ENCODE peak calls at places on chromosomes 11 and 22, in seven cellular contexts. V is GM12892, I is A549, H is right lobe of liver, Z is HCT116, F is tibial nerve, E is GM12878. P is an unnamed sample.

GRCh38 chr11:103109818-103110388 is 677 bp downstream of the DYNC2H1 start:
- DNase-seq in V (no peak), I (no peak), H (no peak), Z (no peak), F (no peak), E (no peak), P (peak)

GRCh38 chr11:118076754-118077281 is at the start of gene TMPRSS4:
- DNase-seq in V (no peak), I (no peak), H (no peak), Z (peak), F (no peak), E (no peak), P (no peak)

GRCh38 chr11:119361056-119361787 is 14.7 kb upstream of the MFRP start:
- DNase-seq in V (no peak), I (peak), H (peak), Z (peak), F (no peak), E (no peak), P (no peak)

GRCh38 chr11:2440646-2441045 is 3.7 kb downstream of the TRPM5 start:
- DNase-seq in V (no peak), I (no peak), H (peak), Z (no peak), F (no peak), E (no peak), P (no peak)

GRCh38 chr22:21000215-21000986 is 1.5 kb downstream of the THAP7 start:
- DNase-seq in V (no peak), I (no peak), H (no peak), Z (no peak), F (no peak), E (no peak), P (no peak)

GRCh38 chr11:26842458-26842841 is 120.6 kb upstream of the SLC5A12 start:
- DNase-seq in V (no peak), I (no peak), H (no peak), Z (no peak), F (no peak), E (no peak), P (no peak)

GRCh38 chr11:31487848-31488247 is 21.6 kb downstream of the IMMP1L start:
- DNase-seq in V (no peak), I (no peak), H (no peak), Z (peak), F (no peak), E (no peak), P (peak)

GRCh38 chr11:17585911-17586695 is 39.0 kb downstream of the OTOG start:
- DNase-seq in V (no peak), I (no peak), H (no peak), Z (no peak), F (no peak), E (no peak), P (no peak)

GRCh38 chr11:65869643-65870306 is 2.8 kb downstream of the EFEMP2 start:
- DNase-seq in V (no peak), I (no peak), H (no peak), Z (no peak), F (no peak), E (no peak), P (no peak)

GRCh38 chr11:65866524-65867283 is 5.9 kb downstream of the EFEMP2 start:
- DNase-seq in V (no peak), I (no peak), H (no peak), Z (no peak), F (no peak), E (no peak), P (no peak)

GRCh38 chr11:65867284-65868071 is 5.1 kb downstream of the EFEMP2 start:
- DNase-seq in V (no peak), I (no peak), H (no peak), Z (no peak), F (no peak), E (no peak), P (no peak)

GRCh38 chr11:65868907-65869306 is 3.7 kb downstream of the EFEMP2 start:
- DNase-seq in V (no peak), I (no peak), H (no peak), Z (no peak), F (no peak), E (no peak), P (no peak)

DNA sequence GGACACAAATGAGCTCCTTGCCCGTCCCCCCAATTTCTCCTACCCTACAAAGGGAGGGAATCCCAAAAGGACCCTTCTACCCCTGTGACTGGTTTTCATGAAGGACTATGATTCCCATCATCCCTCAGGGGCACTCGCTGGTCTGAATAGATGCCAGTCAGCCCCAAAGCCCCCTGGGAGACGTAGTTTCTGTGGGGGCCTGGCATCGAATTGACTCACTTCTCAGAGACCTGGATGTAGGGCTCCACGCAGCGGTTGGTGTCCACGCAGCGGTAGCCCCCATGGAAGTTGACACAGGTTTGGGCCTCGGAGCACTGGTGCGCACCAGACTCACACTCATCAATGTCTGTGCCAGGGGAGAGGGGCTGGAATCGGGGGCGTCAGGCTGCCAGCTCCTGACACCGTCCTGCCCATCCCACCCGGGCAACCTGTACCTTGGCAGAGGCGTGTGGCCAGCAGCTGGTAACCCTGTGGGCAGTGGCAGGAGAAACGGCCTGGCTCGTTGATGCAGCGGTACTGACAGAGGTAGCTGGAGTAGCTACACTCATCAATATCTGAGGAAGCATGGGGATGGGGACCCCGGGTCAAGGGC is 4.4 kb downstream of the EFEMP2 start:
- DNase-seq in V (no peak), I (no peak), H (no peak), Z (no peak), F (no peak), E (no peak), P (no peak)
- TF ChIP-seq POLR2A in V (peak), I (no peak), H (no peak), Z (no peak), F (no peak), E (peak), P (peak)

DNA sequence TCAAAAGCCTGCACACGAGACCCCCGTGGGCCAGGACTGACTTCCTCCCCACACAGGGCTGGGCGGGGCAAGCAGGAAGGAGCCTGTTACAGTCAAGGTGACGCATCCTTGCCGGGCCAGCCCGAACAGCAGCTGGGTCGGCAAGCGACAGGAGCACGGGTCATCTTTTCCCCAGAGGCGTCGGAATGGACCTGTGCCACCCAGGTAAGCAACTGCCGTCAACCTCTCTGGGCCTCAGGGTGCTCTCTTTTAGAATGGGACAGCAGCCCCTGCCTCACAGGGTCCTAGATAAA is at the start of gene CYTH4:
- DNase-seq in V (peak), I (no peak), H (peak), Z (no peak), F (no peak), E (no peak), P (no peak)
- TF ChIP-seq POLR2A in V (peak), I (no peak), H (peak), Z (no peak), F (no peak), E (peak), P (no peak)

GRCh38 chr22:50307891-50308596 is 598 bp upstream of the PLXNB2 start:
- DNase-seq in V (no peak), I (no peak), H (peak), Z (no peak), F (no peak), E (no peak), P (no peak)

GRCh38 chr22:50308597-50308935 is 1.1 kb upstream of the PLXNB2 start:
- DNase-seq in V (no peak), I (no peak), H (peak), Z (no peak), F (peak), E (no peak), P (no peak)

GRCh38 chr22:50305658-50306566 is 1.5 kb downstream of the PLXNB2 start:
- DNase-seq in V (peak), I (peak), H (peak), Z (peak), F (peak), E (peak), P (peak)

GRCh38 chr22:50305393-50305657 is 2.1 kb downstream of the PLXNB2 start:
- DNase-seq in V (no peak), I (no peak), H (no peak), Z (no peak), F (no peak), E (no peak), P (no peak)

GRCh38 chr22:50306753-50307749 is at the start of gene PLXNB2:
- DNase-seq in V (peak), I (peak), H (peak), Z (peak), F (peak), E (no peak), P (peak)
- TF ChIP-seq POLR2A in V (peak), I (peak), H (peak), Z (peak), F (peak), E (peak), P (no peak)

GRCh38 chr11:44990665-44991064 is 40.0 kb upstream of the TP53I11 start:
- DNase-seq in V (no peak), I (no peak), H (no peak), Z (no peak), F (no peak), E (no peak), P (no peak)

GRCh38 chr11:44992774-44993173 is 42.1 kb upstream of the TP53I11 start:
- DNase-seq in V (no peak), I (no peak), H (no peak), Z (no peak), F (no peak), E (no peak), P (no peak)

GRCh38 chr11:44993971-44994705 is 43.5 kb upstream of the TP53I11 start:
- DNase-seq in V (no peak), I (no peak), H (no peak), Z (no peak), F (no peak), E (no peak), P (no peak)

GRCh38 chr11:44989831-44990566 is 39.3 kb upstream of the TP53I11 start:
- DNase-seq in V (no peak), I (no peak), H (no peak), Z (no peak), F (no peak), E (no peak), P (no peak)

DNA sequence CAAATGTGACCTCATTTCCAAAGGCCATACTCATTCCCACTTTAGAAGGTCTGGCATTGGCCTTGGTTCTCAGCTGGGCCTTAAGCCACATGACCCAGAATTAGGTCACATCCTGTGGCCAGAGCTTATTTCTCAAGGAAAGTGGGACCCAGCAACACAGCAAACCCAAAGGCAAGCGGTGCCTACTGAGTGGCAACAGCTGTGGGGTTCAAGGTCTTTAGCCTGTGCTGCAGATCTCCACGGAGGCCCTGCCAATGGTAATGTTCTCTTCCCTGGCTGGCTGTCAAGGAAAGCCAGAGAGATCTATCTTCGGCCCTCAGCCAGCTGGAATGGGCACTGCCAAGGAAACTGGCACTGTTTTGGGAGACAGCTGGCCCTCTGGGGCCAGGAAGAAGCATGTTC is 41.5 kb upstream of the TP53I11 start:
- DNase-seq in V (no peak), I (no peak), H (no peak), Z (no peak), F (no peak), E (no peak), P (no peak)
- TF ChIP-seq POLR2A in V (no peak), I (no peak), H (no peak), Z (no peak), F (no peak), E (no peak), P (no peak)

GRCh38 chr11:46700251-46701077 is at the start of the genes ARHGAP1 and ZNF408:
- DNase-seq in V (peak), I (peak), H (peak), Z (peak), F (peak), E (peak), P (peak)
- TF ChIP-seq POLR2A in V (peak), I (peak), H (peak), Z (peak), F (peak), E (peak), P (peak)

GRCh38 chr11:67606477-67607295 is at the start of gene NDUFV1:
- DNase-seq in V (peak), I (peak), H (peak), Z (peak), F (peak), E (peak), P (peak)
- TF ChIP-seq POLR2A in V (peak), I (peak), H (peak), Z (peak), F (peak), E (peak), P (peak)

DNA sequence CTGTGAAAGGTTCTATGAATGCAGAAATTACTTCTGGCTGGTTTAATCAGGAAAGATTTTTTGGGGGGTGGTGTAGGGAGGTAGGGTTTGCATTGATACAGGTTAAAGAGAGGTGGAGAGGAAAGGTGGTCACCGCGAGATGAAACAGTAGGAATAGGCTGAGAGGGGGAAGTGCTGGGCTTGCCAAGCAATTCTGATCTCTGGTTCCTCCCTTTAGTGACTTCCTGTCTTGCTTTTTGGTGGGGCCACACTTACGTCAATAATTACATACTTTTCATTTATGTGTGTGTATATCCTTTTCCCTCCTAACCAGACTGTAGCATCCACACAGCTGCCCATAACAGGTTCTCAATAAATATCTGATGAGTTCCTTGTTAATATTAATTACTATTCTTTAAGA is 120.0 kb downstream of the CTNND1 start:
- DNase-seq in V (no peak), I (no peak), H (no peak), Z (no peak), F (no peak), E (no peak), P (no peak)
- TF ChIP-seq POLR2A in V (no peak), I (no peak), H (no peak), Z (no peak), F (no peak), E (no peak), P (no peak)

P was measured in erythroblast.